ENCODE peak calls at places on chromosomes 12 and 14, in seven cellular contexts. T, H, W, I, Q, E and S are unnamed samples.

GRCh38 chr14:68864301-68864810 is 71.5 kb upstream of the ZFP36L1 start:
- DNase-seq in Q (no peak), T (no peak), I (no peak), E (no peak), W (no peak), H (no peak), S (no peak)

GRCh38 chr14:99612737-99613330 is 8.8 kb upstream of the CCDC85C start:
- DNase-seq in W (peak), T (no peak), I (no peak), E (no peak), H (no peak), Q (no peak), S (no peak)

GRCh38 chr12:121304306-121304705 is 7.8 kb upstream of the CAMKK2 start:
- DNase-seq in E (no peak), T (no peak), I (no peak), W (no peak), H (no peak), Q (no peak), S (no peak)

GRCh38 chr12:101743724-101744472 is 4.6 kb upstream of the SYCP3 start:
- DNase-seq in H (no peak), E (no peak), I (no peak), Q (no peak), T (peak), W (no peak), S (no peak)

GRCh38 chr14:34081576-34082136 is 130.8 kb upstream of the EGLN3 start:
- DNase-seq in W (peak), T (no peak), I (no peak), E (no peak), H (peak), Q (no peak), S (peak)

GRCh38 chr14:35553808-35554207 is 19.8 kb downstream of the INSM2 start:
- DNase-seq in Q (no peak), H (no peak), T (no peak), E (no peak), W (peak), I (no peak), S (no peak)

GRCh38 chr14:99809376-99809775 is 16.2 kb downstream of the EML1 start:
- DNase-seq in W (peak), Q (no peak), H (no peak), I (no peak), T (no peak), E (peak), S (no peak)

GRCh38 chr12:71139153-71139735 is 18.6 kb downstream of the TSPAN8 start:
- DNase-seq in T (no peak), W (no peak), E (no peak), I (no peak), Q (no peak), H (peak), S (no peak)

GRCh38 chr12:58883576-58884334 is 36.5 kb downstream of the LRIG3 start:
- DNase-seq in T (no peak), E (no peak), W (no peak), H (no peak), Q (no peak), I (no peak), S (no peak)

GRCh38 chr12:69546693-69547438 is 38.4 kb upstream of the CCT2 start:
- DNase-seq in H (no peak), Q (no peak), W (no peak), T (peak), I (no peak), E (no peak), S (no peak)

GRCh38 chr14:64478634-64479250 is 13.4 kb downstream of the AKAP5 start:
- DNase-seq in H (no peak), Q (no peak), I (no peak), T (no peak), E (peak), W (peak), S (peak)

GRCh38 chr12:10190558-10191388 is 11.9 kb downstream of the TMEM52B start:
- DNase-seq in T (no peak), E (peak), Q (peak), H (peak), W (peak), I (peak), S (peak)

GRCh38 chr14:55245657-55246268 is 25.5 kb upstream of the FBXO34 start:
- DNase-seq in H (peak), E (no peak), W (peak), T (no peak), I (no peak), Q (no peak), S (peak)

GRCh38 chr12:27530157-27530922 is 6.3 kb downstream of the PPFIBP1 start:
- DNase-seq in Q (no peak), E (no peak), I (no peak), T (no peak), W (peak), H (no peak), S (no peak)

GRCh38 chr12:4900327-4900726 is 9.4 kb upstream of the KCNA1 start:
- DNase-seq in T (no peak), W (peak), Q (no peak), E (no peak), I (no peak), H (no peak), S (no peak)

GRCh38 chr12:65121049-65121955 is at the start of gene WIF1:
- DNase-seq in I (peak), Q (no peak), H (no peak), E (peak), T (no peak), W (no peak), S (peak)

GRCh38 chr14:21902561-21903199 is 229.1 kb upstream of the OR4E1 start:
- DNase-seq in W (no peak), E (no peak), H (no peak), T (no peak), Q (no peak), I (no peak), S (peak)

GRCh38 chr12:3614806-3615466 is 123.9 kb downstream of the PRMT8 start:
- DNase-seq in I (peak), W (no peak), Q (no peak), E (no peak), T (no peak), H (no peak), S (no peak)

GRCh38 chr14:103871596-103872480 is 24.5 kb upstream of the PPP1R13B start:
- DNase-seq in T (peak), Q (peak), W (no peak), I (peak), E (no peak), H (no peak), S (peak)

GRCh38 chr14:95784137-95784536 is 70.2 kb upstream of the TCL1A start:
- DNase-seq in Q (peak), I (peak), E (no peak), H (peak), T (no peak), W (peak), S (no peak)

GRCh38 chr12:65500121-65500846 is 221.8 kb downstream of the MSRB3 start:
- DNase-seq in Q (no peak), T (no peak), W (peak), H (no peak), I (no peak), E (no peak), S (no peak)

GRCh38 chr12:109947511-109947910 is 47.4 kb downstream of the TCHP start:
- DNase-seq in Q (no peak), I (no peak), W (peak), H (no peak), E (no peak), T (no peak), S (no peak)

GRCh38 chr12:38911611-38912010 is 6.2 kb upstream of the CPNE8 start:
- DNase-seq in E (no peak), T (no peak), H (no peak), Q (no peak), W (no peak), I (no peak), S (no peak)

GRCh38 chr14:100030441-100031153 is 34.6 kb upstream of the EVL start:
- DNase-seq in E (no peak), Q (no peak), T (no peak), I (no peak), W (peak), H (no peak), S (peak)

DNA sequence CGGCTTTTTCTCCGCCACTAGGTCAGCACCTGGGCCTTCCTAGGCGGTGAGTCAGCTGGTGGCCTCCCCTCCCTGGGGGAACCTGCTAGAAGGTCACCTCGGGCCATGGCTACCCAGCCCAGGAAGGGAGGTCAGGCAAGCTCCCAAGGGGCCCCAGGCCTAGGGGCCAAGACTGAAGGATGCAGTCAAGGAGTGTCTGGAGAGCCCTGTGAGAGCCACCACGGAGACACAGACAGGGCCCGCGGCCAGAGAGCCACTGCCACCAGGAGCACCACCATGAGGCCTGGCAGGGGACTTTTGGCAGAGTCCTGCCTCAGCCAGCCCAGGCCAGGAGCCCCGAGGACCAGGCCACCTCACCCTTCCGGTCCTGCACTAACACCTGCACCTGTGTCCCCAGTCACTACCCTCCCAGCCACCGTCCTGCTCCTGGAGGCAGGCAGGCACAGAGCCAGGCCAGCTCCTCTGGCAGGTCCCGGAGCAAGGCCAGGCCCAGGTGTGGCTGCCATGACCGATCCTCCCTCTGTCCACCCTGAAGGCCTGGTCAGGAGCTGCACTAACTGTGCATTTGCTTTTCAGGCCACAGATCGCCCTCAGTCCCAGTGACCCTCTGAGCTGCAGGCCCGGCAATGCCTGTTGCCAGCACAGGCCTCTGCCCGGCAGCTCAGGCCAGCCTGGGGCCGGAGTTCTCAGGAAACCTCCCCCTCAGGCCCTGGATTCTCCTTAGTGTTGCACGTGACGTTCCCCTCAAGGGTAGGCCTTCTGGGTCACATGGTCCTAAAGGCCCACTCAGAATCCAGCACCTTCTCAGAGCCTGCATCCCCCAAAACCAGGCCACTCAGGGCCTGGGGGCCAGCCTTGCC is 6.9 kb downstream of the PHETA1 start:
- DNase-seq in H (peak), I (no peak), E (no peak), W (no peak), Q (no peak), T (no peak), S (no peak)
- TF ChIP-seq USF2 in H (no peak), I (no peak), E (no peak), W (no peak), Q (no peak), T (no peak), S (no peak)

GRCh38 chr14:90547250-90547649 is 150.4 kb downstream of the CALM1 start:
- DNase-seq in E (no peak), W (no peak), T (no peak), I (no peak), H (no peak), Q (no peak), S (no peak)
- TF ChIP-seq USF2 in E (no peak), W (no peak), T (no peak), I (no peak), H (no peak), Q (no peak), S (no peak)

GRCh38 chr14:23112359-23113178 is 6.5 kb downstream of the CEBPE start:
- DNase-seq in E (no peak), I (no peak), T (no peak), W (no peak), H (no peak), Q (peak), S (no peak)

GRCh38 chr14:23114120-23114458 is 5.0 kb downstream of the CEBPE start:
- DNase-seq in W (no peak), Q (no peak), E (no peak), T (no peak), H (no peak), I (no peak), S (no peak)

GRCh38 chr14:23115492-23115850 is 3.6 kb downstream of the CEBPE start:
- DNase-seq in I (no peak), T (no peak), E (no peak), H (no peak), W (no peak), Q (no peak), S (no peak)

GRCh38 chr14:23114669-23115491 is 4.2 kb downstream of the CEBPE start:
- DNase-seq in Q (no peak), W (peak), T (no peak), I (no peak), E (peak), H (peak), S (peak)

DNA sequence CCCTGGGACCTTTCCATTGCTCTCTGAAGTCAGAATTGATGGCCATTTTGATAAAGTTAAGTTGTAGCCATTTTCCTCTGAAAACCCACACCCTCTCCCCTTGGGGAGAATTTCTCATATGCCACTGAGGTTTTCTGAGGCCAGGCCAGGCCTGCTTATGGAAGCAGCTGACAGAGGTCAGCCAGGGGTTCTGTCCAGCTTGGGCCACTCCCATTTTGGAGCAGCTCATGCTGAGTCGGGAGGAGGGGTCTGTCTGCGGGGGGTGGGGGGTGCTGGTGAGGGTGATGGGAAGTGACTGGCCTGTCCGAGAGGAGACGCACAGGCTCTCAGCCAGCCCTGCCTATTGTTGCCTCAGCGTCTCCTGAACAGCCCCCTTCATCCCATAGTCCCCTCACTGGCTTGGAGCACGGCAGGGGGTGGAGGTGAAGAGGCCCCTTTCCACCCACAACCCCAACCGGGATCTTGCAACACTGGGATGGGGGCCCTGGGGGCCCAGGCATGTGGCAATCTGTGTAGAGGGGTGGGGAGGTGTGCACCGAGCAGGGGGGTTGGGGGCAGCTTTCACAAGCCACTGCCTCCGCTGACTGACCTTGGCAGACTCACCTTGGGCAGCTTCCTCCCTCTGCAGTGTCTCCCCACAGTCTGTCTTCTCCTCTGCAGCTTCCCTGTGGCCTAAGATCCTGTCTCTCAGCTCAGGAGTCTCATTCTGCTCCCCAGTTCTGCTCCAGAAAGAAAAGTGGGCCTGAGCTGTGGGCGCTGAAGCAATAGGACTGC is 5.5 kb downstream of the CEBPE start:
- DNase-seq in Q (no peak), I (no peak), E (no peak), W (peak), H (no peak), T (no peak), S (no peak)
- TF ChIP-seq USF2 in Q (no peak), I (no peak), E (no peak), W (no peak), H (no peak), T (no peak), S (no peak)

DNA sequence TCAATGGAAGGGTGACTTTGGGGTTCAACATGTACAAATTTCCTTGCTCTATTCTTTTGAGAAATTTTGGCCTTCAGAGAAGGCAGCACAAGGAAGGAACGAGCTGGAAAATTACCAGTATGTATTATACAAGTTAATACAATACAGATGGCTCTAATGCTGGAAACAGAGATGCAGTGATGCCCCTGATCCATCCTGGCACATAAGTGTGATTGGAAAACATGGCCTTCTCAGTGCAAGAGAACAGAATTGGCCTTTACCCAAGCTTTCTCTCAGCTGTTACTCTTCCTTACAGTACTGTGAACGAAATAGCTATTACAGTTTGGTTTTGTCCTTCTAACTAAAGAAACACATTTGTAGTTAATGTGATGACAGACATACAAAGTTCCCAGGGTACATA is 102.5 kb upstream of the GPHB5 start:
- DNase-seq in H (no peak), T (no peak), E (peak), Q (no peak), W (no peak), I (no peak), S (no peak)
- TF ChIP-seq USF2 in H (no peak), T (no peak), E (no peak), Q (no peak), W (no peak), I (no peak), S (no peak)

DNA sequence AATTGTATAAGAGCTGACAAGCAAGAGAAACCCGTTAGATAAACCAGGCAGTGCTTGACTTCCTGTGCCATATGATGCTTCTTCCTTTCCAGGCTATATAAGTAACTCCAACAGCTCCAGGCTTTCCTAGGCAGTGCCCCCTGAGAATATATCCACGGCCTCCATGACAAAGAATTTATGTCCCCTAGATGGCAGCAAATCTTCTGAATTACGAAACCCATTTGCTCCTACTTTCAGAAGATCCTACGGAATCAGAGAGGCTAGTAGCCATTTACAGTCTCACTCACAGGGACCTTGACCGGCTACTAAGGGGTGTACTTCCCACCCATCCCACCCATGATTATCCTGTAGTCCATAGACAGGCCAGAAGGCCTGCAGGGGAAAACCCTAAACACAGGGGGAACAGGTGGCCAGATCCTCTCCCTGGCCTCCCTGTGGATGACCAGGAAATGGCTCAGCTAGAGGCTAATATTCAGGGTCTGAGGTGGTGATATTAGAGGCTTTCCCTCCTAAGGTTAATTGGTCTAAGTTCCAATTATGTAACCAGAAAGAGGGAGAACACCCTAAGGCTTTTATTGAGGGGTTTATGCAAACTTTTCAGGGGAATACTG is 77.2 kb upstream of the DCD start:
- DNase-seq in H (peak), I (no peak), T (no peak), W (no peak), E (no peak), Q (peak), S (peak)
- TF ChIP-seq USF2 in H (no peak), I (no peak), T (no peak), W (no peak), E (no peak), Q (no peak), S (no peak)

GRCh38 chr12:52249511-52250047 is 16.5 kb downstream of the KRT7 start:
- DNase-seq in I (no peak), E (no peak), H (no peak), Q (no peak), T (no peak), W (no peak), S (no peak)
- TF ChIP-seq USF2 in I (no peak), E (no peak), H (no peak), Q (no peak), T (no peak), W (no peak), S (no peak)

DNA sequence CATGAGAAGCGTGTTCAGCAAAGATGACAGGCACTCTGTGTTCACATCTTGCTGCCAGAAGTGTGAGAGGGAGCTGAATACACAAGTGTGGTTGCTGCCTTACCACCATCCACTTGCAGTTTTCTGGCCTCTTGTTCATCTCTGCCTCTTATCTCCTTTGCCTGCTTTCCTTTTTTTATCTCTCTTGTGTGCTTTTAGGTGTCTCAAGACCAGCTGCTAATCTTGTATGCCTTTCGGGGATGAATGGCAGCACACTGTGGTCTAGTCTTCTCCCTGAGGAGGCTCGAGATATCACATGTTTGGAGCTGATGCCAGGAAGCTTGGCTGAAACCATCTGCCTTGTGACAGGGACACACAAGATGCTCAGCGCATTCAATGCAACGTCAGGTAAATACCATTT is 17.2 kb downstream of the FAM234B start:
- DNase-seq in E (no peak), I (no peak), H (no peak), T (no peak), Q (peak), W (no peak), S (no peak)
- TF ChIP-seq USF2 in E (no peak), I (no peak), H (no peak), T (no peak), Q (no peak), W (no peak), S (no peak)